ENCODE peak calls at places on chromosome 12, in five cellular contexts. O is HFF-Myc, M is pancreas, U is aorta, F is IMR-90. Z is an unnamed sample.

GRCh38 chr12:75641031-75641780 is 129.8 kb upstream of the KRR1 start:
- DNase-seq in O (peak), M (no peak), U (no peak), F (peak), Z (peak)

GRCh38 chr12:104672501-104673265 is 215.9 kb downstream of the CHST11 start:
- DNase-seq in O (no peak), M (no peak), U (peak), F (no peak), Z (peak)

GRCh38 chr12:18068355-18068754 is 21.6 kb downstream of the RERGL start:
- DNase-seq in O (no peak), M (no peak), U (no peak), F (no peak), Z (no peak)

GRCh38 chr12:92987846-92988621 is 58.9 kb upstream of the EEA1 start:
- DNase-seq in O (no peak), M (no peak), U (no peak), F (no peak), Z (no peak)

GRCh38 chr12:68904351-68904982 is 28.5 kb downstream of the CPM start:
- DNase-seq in O (no peak), M (no peak), U (no peak), F (peak), Z (no peak)

GRCh38 chr12:69254046-69254445 is 14.7 kb downstream of the CPSF6 start:
- DNase-seq in O (no peak), M (no peak), U (no peak), F (peak), Z (peak)

GRCh38 chr12:29552324-29552927 is 54.9 kb upstream of the OVCH1 start:
- DNase-seq in O (no peak), M (peak), U (peak), F (peak), Z (peak)

GRCh38 chr12:64938179-64938578 is 113.7 kb downstream of the TBC1D30 start:
- DNase-seq in O (no peak), M (no peak), U (no peak), F (no peak), Z (no peak)

GRCh38 chr12:25151476-25151875 is 43.5 kb downstream of the DNAI7 start:
- DNase-seq in O (peak), M (no peak), U (peak), F (peak), Z (peak)

GRCh38 chr12:76216585-76217472 is 131.4 kb downstream of the BBS10 start:
- DNase-seq in O (no peak), M (no peak), U (no peak), F (no peak), Z (peak)

GRCh38 chr12:5630101-5630500 is 198.2 kb downstream of the NTF3 start:
- DNase-seq in O (no peak), M (no peak), U (no peak), F (no peak), Z (no peak)

GRCh38 chr12:68595246-68595645 is 15.5 kb upstream of the RAP1B start:
- DNase-seq in O (no peak), M (no peak), U (no peak), F (no peak), Z (no peak)

GRCh38 chr12:131387281-131388163 is 323.4 kb upstream of the SFSWAP start:
- DNase-seq in O (no peak), M (no peak), U (no peak), F (no peak), Z (no peak)

GRCh38 chr12:37565112-37565511 is 751.5 kb upstream of the ALG10B start:
- DNase-seq in O (no peak), M (no peak), U (no peak), F (no peak), Z (no peak)

GRCh38 chr12:77845831-77846230 is 15.1 kb downstream of the NAV3 start:
- DNase-seq in O (peak), M (no peak), U (no peak), F (peak), Z (peak)

GRCh38 chr12:13046914-13047472 is 2.8 kb downstream of the FAM234B start:
- DNase-seq in O (no peak), M (no peak), U (no peak), F (no peak), Z (no peak)

GRCh38 chr12:121537814-121538698 is 42.8 kb downstream of the KDM2B start:
- DNase-seq in O (no peak), M (no peak), U (peak), F (no peak), Z (no peak)

GRCh38 chr12:49674318-49674985 is 32.8 kb downstream of the FMNL3 start:
- DNase-seq in O (no peak), M (no peak), U (no peak), F (peak), Z (peak)

GRCh38 chr12:69343357-69343756 is 4.8 kb upstream of the LYZ start:
- DNase-seq in O (no peak), M (no peak), U (no peak), F (no peak), Z (no peak)

GRCh38 chr12:24066097-24066496 is 116.6 kb upstream of the SOX5 start:
- DNase-seq in O (no peak), M (no peak), U (no peak), F (no peak), Z (no peak)

GRCh38 chr12:57842342-57843294 is 3.9 kb downstream of the CTDSP2 start:
- DNase-seq in O (no peak), M (no peak), U (no peak), F (peak), Z (no peak)

DNA sequence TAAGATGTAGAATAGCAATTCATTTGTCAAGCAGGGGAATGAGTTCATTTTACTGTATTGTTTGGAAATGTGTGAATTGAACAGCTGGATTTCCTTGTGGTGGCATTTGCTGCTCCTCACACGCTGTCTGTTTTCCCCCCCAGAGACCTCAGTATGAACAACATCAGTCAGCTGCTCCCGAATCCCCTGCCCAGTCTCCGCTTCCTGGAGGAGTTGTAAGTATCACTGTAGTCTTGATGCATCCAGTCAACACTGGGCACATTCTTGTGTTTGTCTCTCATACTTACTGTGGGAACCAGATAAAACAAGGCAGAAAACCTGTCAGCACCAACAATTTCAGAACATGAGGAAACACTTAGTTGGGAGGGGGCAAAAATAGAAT is 64.9 kb downstream of the LGR5 start:
- DNase-seq in O (no peak), M (no peak), U (no peak), F (no peak), Z (peak)
- H3K4me3 ChIP-seq in O (no peak), M (no peak), U (no peak), F (no peak), Z (no peak)

GRCh38 chr12:116698554-116698953 is 39.3 kb downstream of the SPRING1 start:
- DNase-seq in O (no peak), M (no peak), U (no peak), F (no peak), Z (no peak)

GRCh38 chr12:116697305-116698130 is 40.4 kb downstream of the SPRING1 start:
- DNase-seq in O (no peak), M (peak), U (no peak), F (no peak), Z (no peak)

GRCh38 chr12:116698131-116698495 is 39.8 kb downstream of the SPRING1 start:
- DNase-seq in O (no peak), M (no peak), U (no peak), F (no peak), Z (no peak)

GRCh38 chr12:116701432-116701831 is 36.4 kb downstream of the SPRING1 start:
- DNase-seq in O (no peak), M (no peak), U (no peak), F (no peak), Z (no peak)

DNA sequence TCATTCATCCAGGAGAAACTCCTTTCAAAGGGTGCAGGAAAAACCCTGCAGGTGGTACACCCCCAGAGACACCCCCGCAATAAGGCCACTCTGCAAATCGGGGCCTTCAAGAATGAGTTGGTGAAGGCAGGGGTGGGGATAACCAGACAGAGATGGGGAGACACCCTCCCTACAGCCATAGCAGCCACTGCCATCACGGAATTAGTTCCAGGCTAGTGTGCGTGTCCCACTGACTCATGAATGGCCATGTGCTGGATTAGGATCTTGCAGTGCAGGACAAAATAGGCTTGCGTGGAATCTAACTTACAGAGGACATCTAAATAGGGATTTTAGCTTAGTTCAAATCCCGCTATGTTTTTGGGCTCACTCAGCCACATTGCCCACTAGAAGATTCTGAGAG is 37.8 kb downstream of the SPRING1 start:
- DNase-seq in O (no peak), M (no peak), U (no peak), F (no peak), Z (no peak)
- H3K4me3 ChIP-seq in O (no peak), M (no peak), U (no peak), F (no peak), Z (no peak)

DNA sequence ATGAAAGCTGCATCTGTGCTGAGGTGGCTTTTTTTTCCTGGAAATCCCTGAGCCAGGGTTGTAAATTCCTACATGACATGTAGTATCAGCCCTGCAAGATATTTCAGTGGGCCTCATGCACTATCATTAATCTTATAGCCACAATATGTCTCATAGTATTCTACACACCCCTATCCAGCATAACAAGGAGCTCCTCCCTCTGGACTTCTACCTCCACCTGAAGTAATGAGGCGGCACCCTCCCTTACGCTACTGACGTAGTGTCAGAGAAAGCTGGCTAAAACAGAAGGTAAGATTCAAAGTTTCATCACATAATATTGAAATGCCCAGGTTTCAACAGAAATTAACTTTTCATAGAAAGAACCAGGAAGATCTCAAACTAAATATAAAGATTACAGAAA is 35.5 kb downstream of the SLC5A8 start:
- DNase-seq in O (no peak), M (no peak), U (no peak), F (no peak), Z (no peak)
- H3K4me3 ChIP-seq in O (no peak), M (no peak), U (no peak), F (no peak), Z (no peak)

GRCh38 chr12:113742801-113743200 is 223.3 kb downstream of the RBM19 start:
- DNase-seq in O (no peak), M (no peak), U (no peak), F (no peak), Z (no peak)
- H3K4me3 ChIP-seq in O (no peak), M (no peak), U (no peak), F (no peak), Z (no peak)

GRCh38 chr12:53757095-53757770 is 5.5 kb upstream of the CISTR start:
- DNase-seq in O (no peak), M (peak), U (peak), F (peak), Z (peak)
- H3K4me3 ChIP-seq in O (no peak), M (no peak), U (no peak), F (no peak), Z (no peak)

DNA sequence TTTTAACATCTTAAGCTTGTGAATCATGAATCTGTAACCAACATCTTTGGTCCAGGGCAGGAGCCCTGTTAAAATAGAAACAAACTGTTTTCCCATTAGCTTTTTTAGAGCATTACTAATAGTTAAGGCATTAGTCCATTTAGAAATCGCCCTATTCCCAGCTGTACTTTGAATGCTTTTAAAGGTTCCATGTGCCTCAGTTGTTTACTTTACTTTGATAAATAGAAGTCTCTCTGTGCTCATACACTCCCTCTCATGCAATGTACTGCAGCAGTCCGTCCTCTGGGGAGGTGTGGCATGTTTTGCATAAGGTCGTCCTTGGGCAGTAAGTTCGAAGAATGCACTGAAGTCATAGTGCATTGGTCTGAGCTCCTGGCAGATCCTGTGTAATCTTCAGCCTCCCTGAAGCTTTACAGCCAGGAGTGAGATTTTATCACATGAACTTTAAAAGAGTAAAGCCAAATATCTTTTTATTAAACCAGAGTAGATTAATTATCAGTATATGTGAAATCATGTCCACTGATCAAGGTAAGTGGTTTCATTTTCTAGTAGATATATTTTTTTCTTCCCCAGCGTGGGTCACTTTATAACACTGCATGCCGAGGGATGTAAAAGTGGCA is 134.7 kb downstream of the FGD4 start:
- DNase-seq in O (peak), M (peak), U (peak), F (peak), Z (peak)
- H3K4me3 ChIP-seq in O (peak), M (peak), U (peak), F (peak), Z (peak)

GRCh38 chr12:114700392-114701103 is 16.6 kb upstream of the TBX3 start:
- DNase-seq in O (no peak), M (no peak), U (no peak), F (no peak), Z (no peak)
- H3K4me3 ChIP-seq in O (no peak), M (no peak), U (no peak), F (no peak), Z (no peak)

DNA sequence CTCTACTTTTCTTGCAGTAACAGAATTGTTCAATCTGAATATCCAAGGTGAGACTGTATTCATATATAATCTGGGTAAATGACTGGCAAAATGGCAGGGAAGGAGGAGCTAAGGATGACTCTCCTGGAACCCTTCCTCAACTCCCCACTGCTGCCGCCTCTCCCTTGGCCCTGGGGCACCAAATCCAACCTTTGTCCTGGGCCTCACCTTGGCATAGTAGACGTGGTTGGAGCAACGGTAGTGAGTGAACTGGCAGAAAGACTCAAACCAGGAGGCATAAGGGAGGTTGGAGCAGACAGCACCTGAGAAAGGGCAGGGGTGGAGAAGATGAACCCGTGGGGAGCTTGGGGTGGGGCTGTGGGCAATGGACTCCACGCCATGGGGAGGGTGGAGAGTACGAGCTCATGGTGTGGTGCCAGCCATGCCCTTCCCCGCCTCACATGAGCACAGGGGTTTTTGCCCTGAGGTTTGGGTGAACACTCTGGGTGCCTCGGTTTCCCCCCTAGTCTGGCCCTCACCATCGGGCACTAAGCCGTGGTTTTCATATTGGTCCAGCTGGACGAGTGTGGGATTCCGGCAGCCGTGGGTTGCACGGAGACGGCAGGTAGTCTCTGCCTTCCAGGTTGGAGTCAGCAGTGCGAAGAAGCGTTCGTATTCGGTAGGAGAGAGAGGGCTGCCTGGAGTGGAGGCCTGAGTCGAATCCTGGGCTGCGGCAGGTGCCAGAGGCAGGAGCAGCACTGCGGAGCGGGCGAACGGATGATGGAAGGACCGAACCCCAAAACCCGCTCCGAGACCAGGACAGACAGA is 753 bp downstream of the ACRBP start:
- DNase-seq in O (no peak), M (no peak), U (no peak), F (no peak), Z (no peak)
- H3K4me3 ChIP-seq in O (peak), M (peak), U (peak), F (no peak), Z (peak)

GRCh38 chr12:55739025-55739378 is 3.9 kb upstream of the GDF11 start:
- DNase-seq in O (no peak), M (no peak), U (no peak), F (no peak), Z (no peak)
- H3K4me3 ChIP-seq in O (peak), M (no peak), U (no peak), F (peak), Z (peak)